ENCODE peak calls at places on chromosomes 12 and 14, in four cellular contexts. M is H1, H is K562, F is SK-N-SH. C is an unnamed sample.

GRCh38 chr12:13661005-13661887 is 320.2 kb downstream of the GRIN2B start:
- DNase-seq in F (peak), H (peak), M (peak), C (peak)

GRCh38 chr12:25100738-25101445 is 94.1 kb downstream of the DNAI7 start:
- DNase-seq in F (no peak), H (no peak), M (no peak), C (no peak)

GRCh38 chr12:79848321-79848720 is 86.6 kb downstream of the PPP1R12A start:
- DNase-seq in H (no peak), M (no peak), F (no peak), C (no peak)

GRCh38 chr12:51388066-51388799 is 3.0 kb downstream of the GALNT6 start:
- DNase-seq in M (no peak), H (peak), F (peak), C (no peak)

GRCh38 chr12:118103231-118103600 is 595 bp downstream of the VSIG10 start:
- DNase-seq in M (peak), H (no peak), F (no peak), C (no peak)

GRCh38 chr12:112892821-112893220 is 13.9 kb upstream of the OAS1 start:
- DNase-seq in F (no peak), M (no peak), H (no peak), C (no peak)

GRCh38 chr14:37122288-37122687 is 50.1 kb downstream of the SLC25A21 start:
- DNase-seq in F (no peak), M (no peak), H (no peak), C (no peak)

GRCh38 chr14:99069946-99070345 is 202.1 kb downstream of the BCL11B start:
- DNase-seq in H (no peak), M (peak), F (no peak), C (no peak)

GRCh38 chr12:115044073-115044472 is 360.1 kb upstream of the TBX3 start:
- DNase-seq in H (no peak), F (no peak), M (no peak), C (no peak)

GRCh38 chr12:67034110-67034879 is 234.9 kb upstream of the CAND1 start:
- DNase-seq in H (no peak), M (no peak), F (no peak), C (no peak)

GRCh38 chr14:100696590-100696989 is 30.1 kb upstream of the DLK1 start:
- DNase-seq in M (no peak), H (peak), F (peak), C (no peak)

GRCh38 chr12:82672811-82673495 is 13.8 kb upstream of the TMTC2 start:
- DNase-seq in M (no peak), H (no peak), F (no peak), C (no peak)

GRCh38 chr12:59595097-59595496 is 732 bp upstream of the SLC16A7 start:
- DNase-seq in F (no peak), M (no peak), H (no peak), C (no peak)

GRCh38 chr12:27826076-27826475 is 46.0 kb upstream of the MANSC4 start:
- DNase-seq in F (no peak), M (no peak), H (no peak), C (no peak)

GRCh38 chr12:63068857-63069442 is 82.1 kb downstream of the AVPR1A start:
- DNase-seq in F (peak), H (peak), M (no peak), C (no peak)

GRCh38 chr12:22530-23201 is 43.9 kb upstream of the IQSEC3 start:
- DNase-seq in H (peak), F (no peak), M (peak), C (no peak)

GRCh38 chr12:123089631-123090353 is 61.1 kb downstream of the PITPNM2 start:
- DNase-seq in H (peak), F (no peak), M (no peak), C (no peak)

GRCh38 chr14:92986254-92987147 is 63.6 kb downstream of the CHGA start:
- DNase-seq in F (peak), M (no peak), H (no peak), C (no peak)

GRCh38 chr12:30988887-30989286 is 62.3 kb downstream of the TSPAN11 start:
- DNase-seq in M (no peak), H (no peak), F (no peak), C (no peak)

GRCh38 chr12:6141048-6141447 is 16.6 kb upstream of the VWF start:
- DNase-seq in H (no peak), F (no peak), M (no peak), C (no peak)

GRCh38 chr14:104746951-104747481 is 5.9 kb upstream of the SIVA1 start:
- DNase-seq in M (no peak), H (no peak), F (no peak), C (no peak)

GRCh38 chr14:28896337-28896736 is 129.8 kb downstream of the FOXG1 start:
- DNase-seq in F (no peak), M (no peak), H (no peak), C (no peak)

GRCh38 chr12:109706747-109707469 is 6.7 kb upstream of the FAM222A start:
- DNase-seq in F (peak), M (no peak), H (no peak), C (no peak)
- TF ChIP-seq TEAD4 in F (no peak), M (no peak), H (no peak), C (no peak)

GRCh38 chr12:42255221-42255874 is 17.3 kb upstream of the YAF2 start:
- DNase-seq in M (no peak), H (no peak), F (no peak), C (no peak)
- TF ChIP-seq TEAD4 in M (no peak), H (no peak), F (no peak), C (no peak)

DNA sequence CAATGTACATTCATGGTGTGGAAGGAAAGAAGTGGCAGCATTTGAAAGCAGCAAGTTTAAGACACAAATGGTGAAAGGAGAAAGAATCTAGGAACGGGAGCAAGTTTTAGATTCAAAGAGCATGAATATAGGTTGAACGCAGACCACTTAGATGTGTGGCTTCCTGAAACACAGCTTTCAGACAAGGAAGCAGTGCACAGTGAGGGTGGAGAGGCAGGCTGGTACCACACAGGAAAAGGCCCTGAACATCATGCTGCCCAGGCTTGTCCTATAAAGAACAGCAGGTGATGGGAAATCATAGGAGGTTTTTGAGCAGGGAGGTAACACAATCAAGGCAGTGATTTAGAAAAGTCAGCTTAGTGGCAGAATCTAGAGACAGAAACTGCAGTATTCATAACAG is 35.6 kb downstream of the GNS start:
- DNase-seq in F (no peak), H (no peak), M (no peak), C (no peak)
- TF ChIP-seq TEAD4 in F (no peak), H (no peak), M (no peak), C (no peak)

GRCh38 chr14:50344831-50345563 is 32.9 kb downstream of the DMAC2L start:
- DNase-seq in M (no peak), F (no peak), H (no peak), C (no peak)

GRCh38 chr14:50345891-50346422 is 33.8 kb downstream of the DMAC2L start:
- DNase-seq in M (no peak), H (no peak), F (no peak), C (no peak)

GRCh38 chr14:50344116-50344775 is 32.1 kb downstream of the DMAC2L start:
- DNase-seq in F (no peak), H (no peak), M (no peak), C (no peak)

GRCh38 chr14:50348933-50349332 is 36.8 kb downstream of the DMAC2L start:
- DNase-seq in H (no peak), M (no peak), F (no peak), C (no peak)

GRCh38 chr14:50347521-50347920 is 35.4 kb downstream of the DMAC2L start:
- DNase-seq in F (no peak), H (peak), M (no peak), C (no peak)
- TF ChIP-seq TEAD4 in F (no peak), H (no peak), M (no peak), C (no peak)

DNA sequence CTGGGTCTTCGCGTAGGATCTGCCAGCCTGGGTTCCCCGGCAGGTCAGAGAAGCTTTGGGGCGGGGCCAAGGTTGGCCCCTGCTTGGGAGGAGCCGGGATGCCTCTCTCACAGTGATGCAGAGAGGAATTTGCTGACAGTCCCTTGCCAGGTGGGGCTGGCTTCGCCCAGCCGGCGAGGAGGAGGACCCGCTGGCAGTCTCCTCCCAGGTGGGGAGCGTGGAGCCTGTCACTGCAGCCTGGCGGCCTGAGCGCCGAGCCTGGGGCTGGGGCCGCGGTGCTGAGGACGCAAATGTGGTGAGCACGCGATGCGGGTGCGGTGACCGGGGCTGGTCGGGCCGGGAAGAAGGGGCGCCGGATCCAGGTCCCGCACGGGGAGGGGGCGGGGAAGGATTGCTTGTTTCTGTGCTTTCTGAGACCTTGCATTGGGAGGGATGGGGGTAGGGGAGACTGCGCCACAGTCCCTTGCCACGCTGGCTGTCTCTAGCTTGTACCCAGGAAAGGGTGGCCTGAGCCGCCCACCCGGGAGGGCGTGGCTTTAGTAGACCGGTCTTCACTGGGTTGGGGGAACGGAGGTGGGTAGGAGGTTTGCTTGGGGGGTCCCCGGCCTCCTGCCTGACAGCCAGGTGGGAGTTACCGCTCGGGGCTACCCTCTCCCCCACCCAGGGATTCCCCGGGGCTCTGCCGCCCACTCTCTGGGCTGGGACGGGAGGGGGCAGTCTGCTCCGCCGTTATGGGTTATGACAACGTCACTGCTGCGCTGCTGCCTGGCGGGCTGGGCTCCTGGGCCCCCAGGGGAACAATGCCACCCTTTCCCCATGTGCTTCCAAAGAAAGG is at the start of gene TMEM63C:
- DNase-seq in M (peak), H (no peak), F (peak), C (peak)
- TF ChIP-seq TEAD4 in M (peak), H (no peak), F (no peak), C (no peak)

DNA sequence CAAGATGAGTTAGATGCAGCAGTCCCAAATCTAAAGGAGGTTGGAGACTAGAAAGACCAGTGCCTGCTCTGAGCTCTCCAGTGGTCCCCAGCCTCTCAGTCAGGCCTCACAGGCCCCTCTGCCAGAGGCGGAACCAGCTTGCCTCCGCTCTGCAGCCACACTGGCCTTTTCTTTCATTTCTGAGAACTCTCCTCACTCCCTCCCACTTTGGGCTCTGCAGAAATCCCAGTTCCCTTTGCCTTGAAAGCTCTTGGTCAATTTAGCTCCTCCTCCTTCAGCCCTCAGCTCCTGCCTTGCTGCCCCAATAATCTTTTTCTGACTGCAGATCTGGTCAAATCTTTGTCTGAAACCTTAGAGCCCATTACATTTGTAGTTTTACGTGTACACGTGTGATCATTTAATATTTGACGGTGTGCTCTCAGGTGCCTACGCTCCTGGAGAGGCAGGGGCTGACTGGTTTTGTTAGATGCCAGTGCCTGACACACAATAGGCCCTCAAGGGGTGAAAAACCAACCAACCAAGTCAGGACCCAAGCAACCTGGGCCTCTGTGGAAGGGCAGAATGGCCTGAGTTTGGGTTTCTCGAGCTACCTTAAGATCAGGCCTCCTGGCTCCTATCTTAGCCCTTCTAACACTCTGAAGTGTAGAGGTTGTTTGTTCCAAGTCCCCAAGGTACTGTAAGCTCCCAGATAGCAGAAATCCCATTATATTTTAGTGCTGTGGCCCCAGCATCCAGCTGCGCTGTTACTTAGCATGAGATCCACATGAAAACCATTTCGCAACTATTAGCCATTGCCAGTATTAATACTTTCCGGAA is 1.1 kb upstream of the NUDT4 start:
- DNase-seq in M (peak), F (no peak), H (peak), C (peak)
- TF ChIP-seq TEAD4 in M (no peak), F (no peak), H (no peak), C (no peak)

GRCh38 chr12:95546491-95546813 is 4.8 kb downstream of the USP44 start:
- DNase-seq in H (peak), M (no peak), F (no peak), C (no peak)

GRCh38 chr12:95545731-95546490 is 5.4 kb downstream of the USP44 start:
- DNase-seq in H (no peak), F (peak), M (no peak), C (no peak)

GRCh38 chr12:95548056-95548538 is 3.2 kb downstream of the USP44 start:
- DNase-seq in M (peak), F (peak), H (peak), C (peak)

GRCh38 chr12:95548539-95549391 is 2.5 kb downstream of the USP44 start:
- DNase-seq in F (peak), M (peak), H (peak), C (peak)

DNA sequence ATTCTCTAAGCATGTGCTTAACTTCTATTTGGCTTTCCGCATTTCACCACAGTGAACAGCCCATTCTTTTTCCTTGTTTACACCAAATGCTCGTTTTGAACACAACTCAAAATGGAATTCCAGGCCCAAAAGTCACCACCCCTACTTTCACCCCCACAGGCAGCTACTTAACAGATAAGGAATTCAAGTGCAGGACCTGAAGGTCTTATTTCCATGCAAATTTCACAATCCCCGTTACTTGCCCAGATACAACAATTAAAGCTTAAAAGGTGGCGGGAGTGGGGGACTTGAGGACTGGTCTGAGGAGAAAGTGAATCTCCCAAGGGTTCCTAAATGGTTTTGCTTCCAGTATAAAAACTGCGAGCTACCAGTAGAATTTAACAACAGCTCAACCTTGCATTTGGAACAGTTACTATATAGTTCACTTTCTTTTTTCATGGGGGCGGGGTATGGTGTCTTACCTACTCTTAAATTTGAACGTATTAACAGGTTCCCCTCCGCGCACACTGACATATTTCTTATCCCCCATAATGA is 3.7 kb downstream of the USP44 start:
- DNase-seq in M (no peak), F (no peak), H (peak), C (no peak)
- TF ChIP-seq TEAD4 in M (peak), F (no peak), H (no peak), C (no peak)

C was measured in WTC11.